ENCODE peak calls at places on chromosomes 12 and 14, in ten cellular contexts. Z is choroid plexus epithelial cell, I is fibroblast of villous mesenchyme, J is MCF 10A, N is bronchial epithelial cell, S is B cell, E is stomach, O is fibroblast of pulmonary artery, K is WERI-Rb-1, L is type B pancreatic cell. D is an unnamed sample.
A peak's percentile ranks its signal among the peaks of the same experiment; 100 is the strongest.

GRCh38 chr12:84661732-84662326 is 250.8 kb downstream of the SLC6A15 start:
- DNase-seq in S (no peak), E (no peak), O (peak; percentile 15), Z (peak; percentile 33), I (peak; percentile 3), K (no peak), N (peak; percentile 51), L (no peak), J (peak; percentile 8), D (no peak)

GRCh38 chr14:26174395-26174794 is 423.4 kb downstream of the NOVA1 start:
- DNase-seq in Z (no peak), O (no peak), E (no peak), I (peak; percentile 6), K (no peak), J (no peak), S (no peak), L (no peak), N (peak; percentile 31), D (no peak)

GRCh38 chr12:62522984-62523383 is 56.4 kb downstream of the MON2 start:
- DNase-seq in K (no peak), N (peak; percentile 11), J (peak; percentile 3), O (peak; percentile 21), L (no peak), S (no peak), E (no peak), I (no peak), Z (peak; percentile 43), D (no peak)

GRCh38 chr12:128947199-128947598 is 93.9 kb downstream of the GLT1D1 start:
- DNase-seq in J (no peak), Z (no peak), S (no peak), O (no peak), E (no peak), K (no peak), I (no peak), L (no peak), N (no peak), D (no peak)

GRCh38 chr12:115439008-115439601 is 755.1 kb upstream of the TBX3 start:
- DNase-seq in O (no peak), S (no peak), I (no peak), J (no peak), L (no peak), E (no peak), K (no peak), Z (no peak), N (no peak), D (no peak)

GRCh38 chr14:70651522-70651921 is 9.8 kb downstream of the TTC9 start:
- DNase-seq in L (no peak), Z (no peak), E (no peak), I (no peak), K (no peak), S (no peak), O (no peak), J (no peak), N (peak; percentile 65), D (no peak)

GRCh38 chr14:75279739-75280447 is 1.3 kb downstream of the FOS start:
- DNase-seq in J (no peak), O (peak; percentile 57), S (no peak), E (no peak), I (peak; percentile 31), N (no peak), K (no peak), L (no peak), Z (peak; percentile 41), D (no peak)

GRCh38 chr12:110934093-110934852 is 13.9 kb upstream of the MYL2 start:
- DNase-seq in Z (no peak), O (peak; percentile 10), J (peak; percentile 87), S (no peak), L (no peak), E (no peak), N (peak; percentile 78), K (no peak), I (no peak), D (no peak)

GRCh38 chr12:117472983-117473382 is 111.6 kb upstream of the NOS1 start:
- DNase-seq in L (no peak), J (peak; percentile 30), N (no peak), Z (no peak), I (no peak), E (no peak), O (no peak), S (no peak), K (peak; percentile 45), D (peak; percentile 63)
- TF ChIP-seq CTCF in L (peak; percentile 75), J (no peak), N (no peak), Z (no peak), I (no peak), E (no peak), O (no peak), S (no peak), K (peak; percentile 77), D (peak; percentile 63)

GRCh38 chr14:103073876-103074698 is 9.9 kb upstream of the LBHD2 start:
- DNase-seq in J (no peak), Z (no peak), O (no peak), L (no peak), S (no peak), E (no peak), K (no peak), N (no peak), I (peak; percentile 26), D (no peak)
- TF ChIP-seq CTCF in J (no peak), Z (no peak), O (no peak), L (no peak), S (no peak), E (no peak), K (no peak), N (no peak), I (no peak), D (no peak)

GRCh38 chr14:88388741-88389282 is 3.4 kb downstream of the SPATA7 start:
- DNase-seq in N (no peak), E (no peak), I (no peak), S (no peak), O (no peak), J (no peak), Z (no peak), K (no peak), L (no peak), D (no peak)

GRCh38 chr14:88380405-88380804 is 5.1 kb upstream of the SPATA7 start:
- DNase-seq in O (peak; percentile 49), K (no peak), S (no peak), Z (peak; percentile 52), E (no peak), I (peak; percentile 12), N (peak; percentile 29), L (no peak), J (peak; percentile 8), D (no peak)

GRCh38 chr14:88386395-88386794 is 938 bp downstream of the SPATA7 start:
- DNase-seq in E (no peak), N (no peak), O (no peak), L (no peak), K (no peak), J (no peak), Z (no peak), I (no peak), S (no peak), D (no peak)

GRCh38 chr14:88384653-88385205 is 728 bp upstream of the SPATA7 start:
- DNase-seq in E (no peak), L (no peak), O (peak; percentile 15), N (peak; percentile 32), S (no peak), J (peak; percentile 23), I (peak; percentile 6), K (no peak), Z (no peak), D (no peak)

DNA sequence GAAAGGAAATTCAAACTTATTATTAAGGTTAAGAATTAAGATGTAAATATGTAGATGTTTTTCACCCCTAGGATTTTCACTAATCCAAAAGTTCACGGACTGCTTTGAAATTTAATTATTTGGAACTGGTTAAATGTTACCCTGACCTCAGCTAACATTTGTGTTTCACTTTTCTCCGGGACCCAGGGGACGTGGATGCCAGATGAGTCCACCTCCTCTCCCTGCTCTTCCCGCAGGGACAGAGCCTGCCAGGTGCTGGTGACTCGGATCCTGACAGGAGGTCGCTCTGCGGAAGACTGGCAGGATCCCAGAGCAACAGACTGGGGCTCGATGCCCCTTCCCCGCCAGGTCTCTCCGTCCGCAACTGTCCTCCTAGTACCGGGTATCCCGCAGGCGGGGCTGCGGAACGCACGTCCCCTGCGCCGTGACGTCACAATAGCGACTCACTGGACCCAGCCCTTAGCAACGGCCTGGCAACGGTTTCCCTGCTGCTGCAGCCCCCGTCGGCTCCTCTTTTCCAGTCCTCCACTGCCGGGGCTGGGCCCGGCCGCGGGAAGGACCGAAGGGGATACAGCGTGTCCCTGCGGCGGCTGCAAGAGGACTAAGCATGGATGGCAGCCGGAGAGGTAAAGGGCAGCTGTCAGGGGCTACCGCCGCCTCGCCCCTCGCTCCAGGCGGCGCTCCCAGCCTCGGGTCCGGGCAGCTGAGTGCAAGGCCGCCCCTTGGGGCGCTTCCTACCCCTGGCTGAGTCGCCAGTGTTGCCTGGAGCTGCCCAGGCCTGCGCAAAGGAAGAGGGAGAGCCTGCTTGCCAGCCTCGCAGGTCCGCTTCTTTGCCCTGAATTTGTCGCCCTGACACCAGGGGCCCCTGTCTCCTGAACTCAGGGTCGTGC is at the start of gene SPATA7:
- DNase-seq in Z (peak; percentile 88), I (peak; percentile 91), L (peak; percentile 92), K (peak; percentile 95), E (peak; percentile 94), S (peak; percentile 77), O (peak; percentile 91), N (peak; percentile 79), J (peak; percentile 86), D (peak; percentile 92)
- TF ChIP-seq CTCF in Z (no peak), I (no peak), L (no peak), K (peak; percentile 3), E (no peak), S (no peak), O (no peak), N (no peak), J (no peak), D (no peak)

GRCh38 chr14:77125275-77126073 is 16.1 kb downstream of the ZDHHC22 start:
- DNase-seq in L (no peak), N (no peak), I (no peak), K (no peak), E (no peak), Z (no peak), J (no peak), O (no peak), S (no peak), D (no peak)

GRCh38 chr14:77126461-77126990 is 15.1 kb downstream of the ZDHHC22 start:
- DNase-seq in N (no peak), S (no peak), Z (no peak), L (no peak), K (no peak), I (no peak), O (no peak), E (no peak), J (no peak), D (no peak)

GRCh38 chr14:77123381-77124344 is 17.9 kb downstream of the ZDHHC22 start:
- DNase-seq in N (peak; percentile 94), S (peak; percentile 65), E (peak; percentile 96), L (no peak), J (peak; percentile 94), K (peak; percentile 53), Z (no peak), O (peak; percentile 10), I (no peak), D (no peak)

GRCh38 chr14:77126074-77126325 is 15.6 kb downstream of the ZDHHC22 start:
- DNase-seq in S (no peak), K (no peak), E (no peak), L (no peak), O (no peak), J (no peak), Z (no peak), N (no peak), I (no peak), D (no peak)

DNA sequence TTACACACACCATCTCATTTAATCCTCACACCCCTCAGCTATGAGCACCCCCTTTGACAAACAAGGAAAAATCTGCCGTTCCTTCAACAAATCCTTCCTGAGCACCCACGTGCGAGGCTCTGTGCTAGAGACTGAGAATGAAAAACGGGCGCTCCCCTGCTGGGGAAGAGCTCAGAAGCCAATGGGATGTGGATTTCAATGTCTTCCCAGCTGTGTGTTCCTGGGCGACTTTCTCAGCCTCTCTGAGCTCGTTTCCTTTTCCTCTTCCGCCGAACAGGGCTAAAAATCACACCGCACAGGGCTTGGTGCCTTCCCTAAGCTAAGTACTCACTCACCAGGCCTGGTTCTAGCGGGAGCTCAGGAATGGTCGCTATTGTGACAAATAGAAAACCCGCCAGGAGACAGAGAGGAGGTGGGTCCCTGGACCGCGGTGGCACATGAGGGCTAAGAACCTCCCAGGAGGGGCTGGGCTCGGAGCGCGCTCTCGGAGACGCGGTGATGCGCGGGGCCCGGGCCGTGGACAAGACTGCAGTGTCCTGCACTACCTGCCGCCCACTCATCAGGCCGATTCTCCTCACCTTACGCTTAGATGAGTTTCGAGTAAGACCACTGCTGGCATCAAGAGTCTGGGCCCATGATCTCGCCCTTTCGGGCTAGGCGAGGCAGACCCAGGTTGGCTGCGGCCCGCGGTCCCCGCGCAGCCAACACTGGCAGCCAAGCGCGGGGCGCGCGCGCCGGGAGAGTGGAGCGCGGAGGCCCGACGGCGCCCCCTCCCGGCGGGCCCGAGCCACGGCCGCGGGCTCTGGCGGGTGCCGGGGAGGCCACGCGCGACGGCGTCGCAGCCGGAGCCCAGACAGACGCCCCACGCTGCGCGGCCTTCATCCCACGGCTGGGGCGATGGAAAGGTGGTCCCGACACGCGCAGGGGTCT is 17.0 kb downstream of the ZDHHC22 start:
- DNase-seq in O (peak; percentile 34), S (peak; percentile 64), K (peak; percentile 71), I (peak; percentile 36), N (no peak), Z (peak; percentile 44), L (no peak), J (no peak), E (peak; percentile 72), D (peak; percentile 53)
- TF ChIP-seq CTCF in O (no peak), S (peak; percentile 78), K (peak; percentile 66), I (no peak), N (peak; percentile 46), Z (peak; percentile 16), L (peak; percentile 85), J (no peak), E (no peak), D (peak; percentile 82)

D was measured in neural crest cell.